ENCODE peak calls at places on chromosome 19, in seven cellular contexts. One of them, this sample, is unnamed.
A peak's percentile ranks its signal among the peaks of the same experiment; 100 is the strongest.

GRCh38 chr19:4380254-4380727 is 20.1 kb downstream of the SH3GL1 start:
- DNase-seq in stimulated activated effector memory CD8-positive, alpha-beta T cell treated with anti-CD3 and anti-CD28 coated beads, Interleukin-12 subunit alpha, Interleukin-12 subunit beta, amount 100 ng/mL, for 72 hours: no peak
- DNase-seq in MCF 10A: peak; percentile 34
- DNase-seq in SK-N-DZ: no peak
- DNase-seq in T follicular helper cell: no peak
- DNase-seq in fibroblast of mammary gland: no peak
- DNase-seq in NCI-H2029 treated with DMSO at 0.1 percent for 48 hours: no peak
- DNase-seq in this sample: no peak

GRCh38 chr19:19643158-19644053 is at the start of gene GMIP:
- DNase-seq in stimulated activated effector memory CD8-positive, alpha-beta T cell treated with anti-CD3 and anti-CD28 coated beads, Interleukin-12 subunit alpha, Interleukin-12 subunit beta, amount 100 ng/mL, for 72 hours: peak; percentile 92
- DNase-seq in MCF 10A: peak; percentile 77
- DNase-seq in SK-N-DZ: peak; percentile 60
- DNase-seq in T follicular helper cell: peak; percentile 83
- DNase-seq in fibroblast of mammary gland: peak; percentile 32
- DNase-seq in NCI-H2029 treated with DMSO at 0.1 percent for 48 hours: peak; percentile 45
- DNase-seq in this sample: peak; percentile 82

GRCh38 chr19:5953680-5954213 is 24.2 kb downstream of the RANBP3 start:
- DNase-seq in stimulated activated effector memory CD8-positive, alpha-beta T cell treated with anti-CD3 and anti-CD28 coated beads, Interleukin-12 subunit alpha, Interleukin-12 subunit beta, amount 100 ng/mL, for 72 hours: peak; percentile 57
- DNase-seq in MCF 10A: no peak
- DNase-seq in SK-N-DZ: no peak
- DNase-seq in T follicular helper cell: no peak
- DNase-seq in fibroblast of mammary gland: no peak
- DNase-seq in NCI-H2029 treated with DMSO at 0.1 percent for 48 hours: no peak
- DNase-seq in this sample: no peak

GRCh38 chr19:50486823-50487515 is 10.3 kb upstream of the GARIN5A start:
- DNase-seq in stimulated activated effector memory CD8-positive, alpha-beta T cell treated with anti-CD3 and anti-CD28 coated beads, Interleukin-12 subunit alpha, Interleukin-12 subunit beta, amount 100 ng/mL, for 72 hours: peak; percentile 79
- DNase-seq in MCF 10A: peak; percentile 28
- DNase-seq in SK-N-DZ: no peak
- DNase-seq in T follicular helper cell: peak; percentile 28
- DNase-seq in fibroblast of mammary gland: peak; percentile 65
- DNase-seq in NCI-H2029 treated with DMSO at 0.1 percent for 48 hours: no peak
- DNase-seq in this sample: no peak

GRCh38 chr19:1057185-1057857 is 9.6 kb upstream of the ARHGAP45 start:
- DNase-seq in stimulated activated effector memory CD8-positive, alpha-beta T cell treated with anti-CD3 and anti-CD28 coated beads, Interleukin-12 subunit alpha, Interleukin-12 subunit beta, amount 100 ng/mL, for 72 hours: no peak
- DNase-seq in MCF 10A: peak; percentile 65
- DNase-seq in SK-N-DZ: peak; percentile 74
- DNase-seq in T follicular helper cell: no peak
- DNase-seq in fibroblast of mammary gland: peak; percentile 75
- DNase-seq in NCI-H2029 treated with DMSO at 0.1 percent for 48 hours: no peak
- DNase-seq in this sample: no peak

GRCh38 chr19:5023128-5023571 is 54.2 kb downstream of the KDM4B start:
- DNase-seq in stimulated activated effector memory CD8-positive, alpha-beta T cell treated with anti-CD3 and anti-CD28 coated beads, Interleukin-12 subunit alpha, Interleukin-12 subunit beta, amount 100 ng/mL, for 72 hours: no peak
- DNase-seq in MCF 10A: no peak
- DNase-seq in SK-N-DZ: no peak
- DNase-seq in T follicular helper cell: no peak
- DNase-seq in fibroblast of mammary gland: no peak
- DNase-seq in NCI-H2029 treated with DMSO at 0.1 percent for 48 hours: no peak
- DNase-seq in this sample: no peak

GRCh38 chr19:51064534-51065220 is at the start of gene KLK13:
- DNase-seq in stimulated activated effector memory CD8-positive, alpha-beta T cell treated with anti-CD3 and anti-CD28 coated beads, Interleukin-12 subunit alpha, Interleukin-12 subunit beta, amount 100 ng/mL, for 72 hours: no peak
- DNase-seq in MCF 10A: no peak
- DNase-seq in SK-N-DZ: no peak
- DNase-seq in T follicular helper cell: no peak
- DNase-seq in fibroblast of mammary gland: peak; percentile 25
- DNase-seq in NCI-H2029 treated with DMSO at 0.1 percent for 48 hours: no peak
- DNase-seq in this sample: no peak

GRCh38 chr19:17448190-17448967 is at the start of gene TMEM221:
- DNase-seq in stimulated activated effector memory CD8-positive, alpha-beta T cell treated with anti-CD3 and anti-CD28 coated beads, Interleukin-12 subunit alpha, Interleukin-12 subunit beta, amount 100 ng/mL, for 72 hours: peak; percentile 64
- DNase-seq in MCF 10A: no peak
- DNase-seq in SK-N-DZ: no peak
- DNase-seq in T follicular helper cell: peak; percentile 43
- DNase-seq in fibroblast of mammary gland: no peak
- DNase-seq in NCI-H2029 treated with DMSO at 0.1 percent for 48 hours: no peak
- DNase-seq in this sample: peak; percentile 82

GRCh38 chr19:29505034-29505824 is 20.6 kb upstream of the VSTM2B start:
- DNase-seq in stimulated activated effector memory CD8-positive, alpha-beta T cell treated with anti-CD3 and anti-CD28 coated beads, Interleukin-12 subunit alpha, Interleukin-12 subunit beta, amount 100 ng/mL, for 72 hours: no peak
- DNase-seq in MCF 10A: no peak
- DNase-seq in SK-N-DZ: no peak
- DNase-seq in T follicular helper cell: no peak
- DNase-seq in fibroblast of mammary gland: no peak
- DNase-seq in NCI-H2029 treated with DMSO at 0.1 percent for 48 hours: no peak
- DNase-seq in this sample: peak; percentile 25

GRCh38 chr19:57263244-57263643 is 17.0 kb upstream of the ZNF460 start:
- DNase-seq in stimulated activated effector memory CD8-positive, alpha-beta T cell treated with anti-CD3 and anti-CD28 coated beads, Interleukin-12 subunit alpha, Interleukin-12 subunit beta, amount 100 ng/mL, for 72 hours: no peak
- DNase-seq in MCF 10A: no peak
- DNase-seq in SK-N-DZ: no peak
- DNase-seq in T follicular helper cell: no peak
- DNase-seq in fibroblast of mammary gland: no peak
- DNase-seq in NCI-H2029 treated with DMSO at 0.1 percent for 48 hours: no peak
- DNase-seq in this sample: no peak

GRCh38 chr19:29323972-29324680 is 111.2 kb upstream of the UQCRFS1 start:
- DNase-seq in stimulated activated effector memory CD8-positive, alpha-beta T cell treated with anti-CD3 and anti-CD28 coated beads, Interleukin-12 subunit alpha, Interleukin-12 subunit beta, amount 100 ng/mL, for 72 hours: peak; percentile 20
- DNase-seq in MCF 10A: no peak
- DNase-seq in SK-N-DZ: no peak
- DNase-seq in T follicular helper cell: no peak
- DNase-seq in fibroblast of mammary gland: no peak
- DNase-seq in NCI-H2029 treated with DMSO at 0.1 percent for 48 hours: no peak
- DNase-seq in this sample: no peak